ENCODE peak calls at places on chromosomes 13 and 19, in four cellular contexts. One of them, this sample, is unnamed.

GRCh38 chr19:38726761-38727301 is 17.4 kb downstream of the CAPN12 start:
- DNase-seq in HCT116: no peak
- DNase-seq in HepG2: no peak
- DNase-seq in SK-N-SH: no peak
- DNase-seq in this sample: no peak

GRCh38 chr13:110447801-110448200 is 113.7 kb downstream of the RAB20 start:
- DNase-seq in SK-N-SH: no peak
- DNase-seq in HepG2: no peak
- DNase-seq in HCT116: no peak
- DNase-seq in this sample: no peak

GRCh38 chr13:25288966-25289365 is 1.7 kb upstream of the MTMR6 start:
- DNase-seq in SK-N-SH: no peak
- DNase-seq in HCT116: no peak
- DNase-seq in HepG2: no peak
- DNase-seq in this sample: no peak

GRCh38 chr13:32639502-32640105 is 53.4 kb downstream of the PDS5B start:
- DNase-seq in HepG2: peak
- DNase-seq in HCT116: peak
- DNase-seq in SK-N-SH: peak
- DNase-seq in this sample: peak

GRCh38 chr13:32031025-32031814 is at the start of gene FRY:
- DNase-seq in HCT116: peak
- DNase-seq in HepG2: peak
- DNase-seq in SK-N-SH: peak
- DNase-seq in this sample: peak

GRCh38 chr13:31946091-31946770 is 85.3 kb upstream of the FRY start:
- DNase-seq in HCT116: no peak
- DNase-seq in HepG2: no peak
- DNase-seq in SK-N-SH: no peak
- DNase-seq in this sample: no peak

GRCh38 chr19:17339088-17339741 is 1.9 kb downstream of the GTPBP3 start:
- DNase-seq in SK-N-SH: peak
- DNase-seq in HCT116: no peak
- DNase-seq in HepG2: no peak
- DNase-seq in this sample: no peak

GRCh38 chr19:45643927-45644771 is 5.0 kb upstream of the EML2 start:
- DNase-seq in HepG2: no peak
- DNase-seq in HCT116: no peak
- DNase-seq in SK-N-SH: peak
- DNase-seq in this sample: no peak

GRCh38 chr19:8423821-8424223 is 10.7 kb downstream of the MARCHF2 start:
- DNase-seq in HepG2: peak
- DNase-seq in SK-N-SH: peak
- DNase-seq in HCT116: peak
- DNase-seq in this sample: peak

GRCh38 chr13:51861728-51862300 is at the start of gene CCDC70:
- DNase-seq in HepG2: no peak
- DNase-seq in HCT116: no peak
- DNase-seq in SK-N-SH: no peak
- DNase-seq in this sample: peak

GRCh38 chr19:23539499-23539898 is 144.2 kb upstream of the ZNF91 start:
- DNase-seq in HepG2: no peak
- DNase-seq in HCT116: no peak
- DNase-seq in SK-N-SH: no peak
- DNase-seq in this sample: no peak

GRCh38 chr19:34847393-34847792 is 74.4 kb upstream of the ZNF599 start:
- DNase-seq in SK-N-SH: no peak
- DNase-seq in HepG2: no peak
- DNase-seq in HCT116: no peak
- DNase-seq in this sample: no peak

GRCh38 chr19:46383846-46384245 is 29.5 kb downstream of the CCDC8 start:
- DNase-seq in HCT116: no peak
- DNase-seq in SK-N-SH: no peak
- DNase-seq in HepG2: no peak
- DNase-seq in this sample: no peak

GRCh38 chr19:3129112-3129511 is 6.7 kb upstream of the GNA15 start:
- DNase-seq in HCT116: peak
- DNase-seq in SK-N-SH: no peak
- DNase-seq in HepG2: peak
- DNase-seq in this sample: peak

DNA sequence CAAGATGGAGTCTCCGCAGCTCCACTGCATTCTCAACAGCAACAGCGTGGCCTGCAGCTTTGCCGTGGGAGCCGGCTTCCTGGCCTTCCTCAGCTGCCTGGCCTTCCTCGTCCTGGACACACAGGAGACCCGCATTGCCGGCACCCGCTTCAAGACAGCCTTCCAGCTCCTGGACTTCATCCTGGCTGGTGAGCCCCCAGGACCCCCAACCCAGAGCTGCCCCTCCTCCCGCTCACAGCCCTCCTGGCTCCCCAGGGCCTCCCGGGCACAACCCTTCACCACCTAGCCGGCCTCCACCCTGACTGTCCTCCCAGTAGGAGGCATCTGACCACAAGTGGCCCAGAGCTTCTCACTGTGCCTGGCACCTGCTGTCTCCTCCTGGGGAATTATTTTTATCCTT is 9.4 kb downstream of the SYNGR4 start:
- DNase-seq in HepG2: no peak
- DNase-seq in SK-N-SH: no peak
- DNase-seq in HCT116: no peak
- DNase-seq in this sample: no peak
- H3K4me2 ChIP-seq in HepG2: no peak
- H3K4me2 ChIP-seq in SK-N-SH: no peak
- H3K4me2 ChIP-seq in HCT116: peak
- H3K4me2 ChIP-seq in this sample: no peak

GRCh38 chr13:105196052-105196451 is 1339.4 kb downstream of the EFNB2 start:
- DNase-seq in HCT116: no peak
- DNase-seq in HepG2: no peak
- DNase-seq in SK-N-SH: no peak
- DNase-seq in this sample: peak
- TF ChIP-seq MAX in HCT116: no peak
- TF ChIP-seq MAX in HepG2: no peak
- TF ChIP-seq MAX in SK-N-SH: no peak
- TF ChIP-seq MAX in this sample: no peak

DNA sequence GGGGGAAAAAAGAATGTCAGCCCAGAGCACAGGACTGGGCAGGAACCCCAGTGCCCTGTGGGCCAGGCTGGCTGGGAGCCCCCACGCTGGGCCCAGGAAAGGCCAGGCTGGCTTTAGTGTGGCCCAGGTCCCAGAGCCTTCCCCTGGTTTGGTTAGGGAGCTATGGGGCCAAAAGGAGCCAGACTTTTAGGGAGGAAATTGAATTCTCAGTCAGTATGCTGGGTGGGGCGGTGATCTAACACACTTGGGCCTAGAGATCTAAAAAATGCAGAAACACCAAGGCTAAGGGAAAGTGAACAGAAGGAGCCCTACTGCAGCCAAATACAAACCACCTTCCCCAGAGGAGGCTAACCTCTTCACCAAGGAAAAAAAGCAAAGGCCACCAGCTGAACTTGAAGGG is 137.5 kb downstream of the CRYL1 start:
- DNase-seq in SK-N-SH: no peak
- DNase-seq in HCT116: no peak
- DNase-seq in HepG2: no peak
- DNase-seq in this sample: no peak
- H3K4me2 ChIP-seq in SK-N-SH: no peak
- H3K4me2 ChIP-seq in HCT116: no peak
- H3K4me2 ChIP-seq in HepG2: no peak
- H3K4me2 ChIP-seq in this sample: no peak

DNA sequence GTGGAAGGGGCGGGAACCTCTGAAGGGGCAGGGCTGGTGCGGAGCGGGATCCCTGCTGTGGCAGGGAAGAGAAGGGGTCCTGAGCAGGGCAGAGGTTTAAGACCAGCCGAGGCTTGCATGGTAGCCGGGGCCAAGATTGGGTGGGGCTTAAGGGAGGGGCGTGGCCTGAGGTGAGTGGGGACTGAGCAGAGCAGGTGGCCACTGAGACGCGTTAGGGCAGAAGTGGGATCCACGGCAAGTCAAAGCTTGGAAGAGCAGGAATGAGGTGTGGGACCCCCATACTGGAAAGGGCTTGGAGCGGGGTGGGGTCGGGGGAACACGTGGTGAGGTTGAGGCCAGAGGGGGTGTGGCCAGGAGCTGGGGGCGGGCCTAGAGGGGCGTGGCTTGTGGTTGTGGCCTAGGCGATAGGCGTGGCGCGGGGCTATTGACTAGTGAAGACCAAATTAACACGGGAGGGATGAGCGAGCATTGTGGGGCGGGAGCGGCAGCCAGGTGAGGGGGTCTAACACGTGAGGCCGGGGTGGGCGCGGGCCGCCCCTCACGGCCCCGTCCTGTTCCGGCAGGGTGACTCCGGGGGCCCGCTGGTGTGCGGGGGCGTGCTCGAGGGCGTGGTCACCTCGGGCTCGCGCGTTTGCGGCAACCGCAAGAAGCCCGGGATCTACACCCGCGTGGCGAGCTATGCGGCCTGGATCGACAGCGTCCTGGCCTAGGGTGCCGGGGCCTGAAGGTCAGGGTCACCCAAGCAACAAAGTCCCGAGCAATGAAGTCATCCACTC is 3.3 kb downstream of the CFD start:
- DNase-seq in HepG2: no peak
- DNase-seq in HCT116: no peak
- DNase-seq in SK-N-SH: peak
- DNase-seq in this sample: peak
- TF ChIP-seq MAX in HepG2: no peak
- TF ChIP-seq MAX in HCT116: no peak
- TF ChIP-seq MAX in SK-N-SH: peak
- TF ChIP-seq MAX in this sample: no peak

DNA sequence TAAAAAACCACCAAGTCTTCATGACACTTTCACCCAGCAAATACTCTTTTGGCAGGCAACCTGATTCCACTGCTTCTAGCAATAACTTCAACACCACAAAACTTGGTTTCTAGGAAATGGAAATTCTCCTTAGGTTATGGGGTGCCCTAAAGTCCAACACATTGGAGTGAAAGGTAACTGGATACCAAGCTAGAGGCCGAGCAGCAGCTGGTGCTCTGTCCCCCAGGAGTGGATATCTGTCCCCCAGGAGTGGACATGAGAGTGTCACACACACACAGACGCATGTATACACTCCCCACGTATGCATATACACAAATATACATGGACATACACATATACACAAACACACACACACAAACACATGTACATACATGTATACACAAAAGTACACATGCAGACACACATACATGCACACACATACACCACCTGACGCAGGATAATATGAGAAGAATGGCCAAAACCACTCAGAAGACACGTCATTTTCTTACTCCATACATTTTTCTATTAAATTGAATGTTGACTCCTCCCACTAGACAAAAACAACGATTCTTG is 50.8 kb downstream of the RFX2 start:
- DNase-seq in HCT116: no peak
- DNase-seq in HepG2: no peak
- DNase-seq in SK-N-SH: no peak
- DNase-seq in this sample: no peak
- H3K4me2 ChIP-seq in HCT116: no peak
- H3K4me2 ChIP-seq in HepG2: no peak
- H3K4me2 ChIP-seq in SK-N-SH: no peak
- H3K4me2 ChIP-seq in this sample: no peak

GRCh38 chr13:73740681-73741080 is 393.5 kb downstream of the KLF12 start:
- DNase-seq in HCT116: no peak
- DNase-seq in SK-N-SH: no peak
- DNase-seq in HepG2: no peak
- DNase-seq in this sample: no peak
- TF ChIP-seq MAX in HCT116: no peak
- TF ChIP-seq MAX in SK-N-SH: no peak
- TF ChIP-seq MAX in HepG2: no peak
- TF ChIP-seq MAX in this sample: no peak

GRCh38 chr19:15455996-15456395 is 6.2 kb upstream of the WIZ start:
- DNase-seq in HCT116: no peak
- DNase-seq in SK-N-SH: no peak
- DNase-seq in HepG2: no peak
- DNase-seq in this sample: no peak

GRCh38 chr19:15457701-15458484 is 6.5 kb downstream of the RASAL3 start:
- DNase-seq in HepG2: no peak
- DNase-seq in SK-N-SH: no peak
- DNase-seq in HCT116: no peak
- DNase-seq in this sample: no peak

GRCh38 chr19:15456871-15457700 is 7.3 kb downstream of the RASAL3 start:
- DNase-seq in HepG2: no peak
- DNase-seq in HCT116: peak
- DNase-seq in SK-N-SH: no peak
- DNase-seq in this sample: no peak

GRCh38 chr19:15454371-15454800 is 4.6 kb upstream of the WIZ start:
- DNase-seq in HCT116: no peak
- DNase-seq in HepG2: no peak
- DNase-seq in SK-N-SH: no peak
- DNase-seq in this sample: no peak

GRCh38 chr19:15456441-15456840 is 6.7 kb upstream of the WIZ start:
- DNase-seq in HepG2: no peak
- DNase-seq in SK-N-SH: no peak
- DNase-seq in HCT116: no peak
- DNase-seq in this sample: no peak
- H3K4me2 ChIP-seq in HepG2: no peak
- H3K4me2 ChIP-seq in SK-N-SH: no peak
- H3K4me2 ChIP-seq in HCT116: no peak
- H3K4me2 ChIP-seq in this sample: no peak